ENCODE peak calls at places on chromosomes 4 and X, in six cellular contexts. G is NCI-H510A, A is NCI-H1105, W is T-helper 2 cell, L is dorsolateral prefrontal cortex, Q is GM13977. H is an unnamed sample.

GRCh38 chrX:456925-457768 is 70.4 kb upstream of the PPP2R3B start:
- DNase-seq in G (no peak), A (no peak), W (no peak), L (no peak), Q (no peak), H (no peak)

GRCh38 chr4:1402021-1402515 is 4.2 kb downstream of the NKX1-1 start:
- DNase-seq in G (no peak), A (no peak), W (no peak), L (no peak), Q (peak), H (peak)

GRCh38 chrX:105211051-105211575 is 9.4 kb downstream of the TEX13A start:
- DNase-seq in G (no peak), A (no peak), W (no peak), L (no peak), Q (no peak), H (no peak)

GRCh38 chr4:1763550-1764080 is 29.5 kb upstream of the FGFR3 start:
- DNase-seq in G (no peak), A (no peak), W (no peak), L (no peak), Q (peak), H (peak)

GRCh38 chrX:47662144-47662657 is 3.2 kb upstream of the UXT start:
- DNase-seq in G (no peak), A (no peak), W (peak), L (no peak), Q (no peak), H (no peak)

GRCh38 chr4:10075953-10076391 is 40.6 kb downstream of the WDR1 start:
- DNase-seq in G (no peak), A (no peak), W (no peak), L (no peak), Q (no peak), H (no peak)

GRCh38 chrX:14777484-14777883 is 95.4 kb downstream of the FANCB start:
- DNase-seq in G (no peak), A (no peak), W (no peak), L (no peak), Q (no peak), H (no peak)

GRCh38 chrX:39953879-39954278 is 143.9 kb downstream of the BCOR start:
- DNase-seq in G (peak), A (no peak), W (no peak), L (no peak), Q (no peak), H (no peak)

GRCh38 chr4:129092636-129093172 is 635 bp downstream of the SCLT1 start:
- DNase-seq in G (no peak), A (no peak), W (no peak), L (no peak), Q (no peak), H (no peak)

GRCh38 chrX:131728295-131729145 is 184.6 kb downstream of the OR13H1 start:
- DNase-seq in G (no peak), A (no peak), W (no peak), L (peak), Q (peak), H (no peak)

GRCh38 chrX:53714580-53715335 is 28.2 kb upstream of the HUWE1 start:
- DNase-seq in G (no peak), A (no peak), W (peak), L (no peak), Q (peak), H (peak)

GRCh38 chr4:87633239-87633638 is 16.8 kb upstream of the DMP1 start:
- DNase-seq in G (no peak), A (peak), W (no peak), L (no peak), Q (no peak), H (no peak)

GRCh38 chr4:39279416-39279815 is 86.7 kb downstream of the RFC1 start:
- DNase-seq in G (no peak), A (no peak), W (no peak), L (no peak), Q (no peak), H (no peak)

GRCh38 chr4:152485726-152486276 is 50.1 kb downstream of the FBXW7 start:
- DNase-seq in G (no peak), A (no peak), W (no peak), L (no peak), Q (peak), H (peak)

GRCh38 chr4:170399894-170400293 is 310.1 kb upstream of the AADAT start:
- DNase-seq in G (no peak), A (no peak), W (no peak), L (no peak), Q (no peak), H (no peak)

GRCh38 chr4:118950929-118951570 is 62.4 kb downstream of the SYNPO2 start:
- DNase-seq in G (no peak), A (no peak), W (no peak), L (no peak), Q (no peak), H (no peak)

GRCh38 chr4:108117473-108118182 is 51.1 kb downstream of the LEF1 start:
- DNase-seq in G (no peak), A (no peak), W (no peak), L (no peak), Q (no peak), H (no peak)

GRCh38 chrX:119552508-119552907 is 12.7 kb downstream of the STEEP1 start:
- DNase-seq in G (no peak), A (no peak), W (no peak), L (no peak), Q (no peak), H (no peak)

GRCh38 chr4:170325599-170325998 is 235.8 kb upstream of the AADAT start:
- DNase-seq in G (no peak), A (no peak), W (no peak), L (no peak), Q (no peak), H (no peak)

GRCh38 chrX:122703762-122704161 is 480.3 kb upstream of the GRIA3 start:
- DNase-seq in G (no peak), A (no peak), W (no peak), L (no peak), Q (no peak), H (no peak)

GRCh38 chrX:155694649-155695048 is 81.9 kb upstream of the TMLHE start:
- DNase-seq in G (no peak), A (no peak), W (no peak), L (no peak), Q (no peak), H (no peak)

H was measured in GM20000.